ENCODE peak calls at places on chromosomes 4 and X, in four cellular contexts. U is H9, B is endothelial cell, D is GM10248. A is an unnamed sample.

GRCh38 chrX:447052-447451 is 60.3 kb upstream of the PPP2R3B start:
- DNase-seq in U (no peak), B (no peak), D (no peak), A (no peak)

GRCh38 chr4:67393699-67394281 is 151.5 kb downstream of the CENPC start:
- DNase-seq in U (no peak), B (peak), D (peak), A (peak)

GRCh38 chr4:30429813-30430466 is 290.2 kb upstream of the PCDH7 start:
- DNase-seq in U (no peak), B (no peak), D (no peak), A (no peak)

GRCh38 chr4:186134254-186134653 is 29.8 kb downstream of the FAM149A start:
- DNase-seq in U (no peak), B (no peak), D (peak), A (no peak)

GRCh38 chr4:38463268-38463958 is 200.6 kb upstream of the KLF3 start:
- DNase-seq in U (no peak), B (no peak), D (no peak), A (no peak)

GRCh38 chr4:100933628-100934027 is 413.7 kb downstream of the PPP3CA start:
- DNase-seq in U (no peak), B (no peak), D (no peak), A (no peak)

GRCh38 chrX:30659421-30659820 is 6.2 kb downstream of the GK start:
- DNase-seq in U (no peak), B (no peak), D (peak), A (no peak)

GRCh38 chrX:13693341-13693871 is 4.5 kb downstream of the RAB9A start:
- DNase-seq in U (no peak), B (no peak), D (no peak), A (no peak)

GRCh38 chrX:130909469-130910136 is 6.6 kb upstream of the ENOX2 start:
- DNase-seq in U (no peak), B (no peak), D (no peak), A (no peak)

GRCh38 chr4:74114234-74114633 is 15.2 kb upstream of the CXCL2 start:
- DNase-seq in U (no peak), B (no peak), D (no peak), A (no peak)

GRCh38 chr4:183554346-183554686 is 49.5 kb downstream of the ING2 start:
- DNase-seq in U (no peak), B (no peak), D (no peak), A (no peak)

GRCh38 chr4:111074523-111075114 is 451.7 kb upstream of the PITX2 start:
- DNase-seq in U (peak), B (no peak), D (no peak), A (no peak)

GRCh38 chr4:139229534-139230039 is 50.4 kb downstream of the MGARP start:
- DNase-seq in U (no peak), B (no peak), D (peak), A (no peak)

GRCh38 chrX:39203427-39203826 is 402.2 kb downstream of the MID1IP1 start:
- DNase-seq in U (no peak), B (no peak), D (no peak), A (no peak)

GRCh38 chr4:8185280-8185679 is 13.8 kb upstream of the SH3TC1 start:
- DNase-seq in U (no peak), B (no peak), D (no peak), A (no peak)

GRCh38 chrX:140274761-140275525 is 229.9 kb downstream of the SOX3 start:
- DNase-seq in U (peak), B (no peak), D (no peak), A (no peak)

GRCh38 chr4:78818530-78818929 is 42.4 kb downstream of the BMP2K start:
- DNase-seq in U (no peak), B (no peak), D (no peak), A (no peak)

GRCh38 chr4:6718932-6719610 is 3.1 kb downstream of the BLOC1S4 start:
- DNase-seq in U (no peak), B (no peak), D (no peak), A (no peak)

GRCh38 chr4:8836664-8837171 is 34.9 kb downstream of the HMX1 start:
- DNase-seq in U (no peak), B (no peak), D (no peak), A (no peak)

GRCh38 chr4:148065069-148065468 is 333.2 kb downstream of the ARHGAP10 start:
- DNase-seq in U (no peak), B (no peak), D (no peak), A (no peak)

GRCh38 chrX:107619836-107620235 is 8.5 kb upstream of the PRPS1 start:
- DNase-seq in U (no peak), B (no peak), D (no peak), A (no peak)

GRCh38 chrX:46382595-46382994 is 162.6 kb downstream of the ZNF674 start:
- DNase-seq in U (no peak), B (no peak), D (no peak), A (no peak)

GRCh38 chr4:38177792-38178665 is 217.8 kb downstream of the PTTG2 start:
- DNase-seq in U (no peak), B (no peak), D (no peak), A (peak)

GRCh38 chr4:47315346-47315745 is 148.2 kb downstream of the COMMD8 start:
- DNase-seq in U (no peak), B (no peak), D (no peak), A (no peak)

GRCh38 chr4:52850406-52851119 is 11.6 kb upstream of the RASL11B start:
- DNase-seq in U (no peak), B (no peak), D (no peak), A (no peak)

GRCh38 chr4:1361391-1361790 is 14.4 kb downstream of the UVSSA start:
- DNase-seq in U (no peak), B (no peak), D (no peak), A (no peak)

GRCh38 chr4:87502580-87503238 is 26.5 kb downstream of the SPARCL1 start:
- DNase-seq in U (no peak), B (no peak), D (no peak), A (no peak)

GRCh38 chrX:110732274-110732673 is 63.3 kb downstream of the CHRDL1 start:
- DNase-seq in U (peak), B (no peak), D (no peak), A (no peak)

GRCh38 chrX:39869846-39870601 is 227.7 kb downstream of the BCOR start:
- DNase-seq in U (no peak), B (no peak), D (no peak), A (peak)

GRCh38 chr4:71300964-71301363 is 37.9 kb upstream of the SLC4A4 start:
- DNase-seq in U (no peak), B (no peak), D (no peak), A (no peak)

GRCh38 chrX:13669246-13669689 is 16.3 kb downstream of the TCEANC start:
- DNase-seq in U (no peak), B (no peak), D (peak), A (peak)

GRCh38 chrX:110021180-110022022 is 18.5 kb downstream of the TMEM164 start:
- DNase-seq in U (no peak), B (no peak), D (no peak), A (no peak)

GRCh38 chr4:123706961-123707360 is 310.4 kb downstream of the SPRY1 start:
- DNase-seq in U (no peak), B (no peak), D (no peak), A (no peak)

DNA sequence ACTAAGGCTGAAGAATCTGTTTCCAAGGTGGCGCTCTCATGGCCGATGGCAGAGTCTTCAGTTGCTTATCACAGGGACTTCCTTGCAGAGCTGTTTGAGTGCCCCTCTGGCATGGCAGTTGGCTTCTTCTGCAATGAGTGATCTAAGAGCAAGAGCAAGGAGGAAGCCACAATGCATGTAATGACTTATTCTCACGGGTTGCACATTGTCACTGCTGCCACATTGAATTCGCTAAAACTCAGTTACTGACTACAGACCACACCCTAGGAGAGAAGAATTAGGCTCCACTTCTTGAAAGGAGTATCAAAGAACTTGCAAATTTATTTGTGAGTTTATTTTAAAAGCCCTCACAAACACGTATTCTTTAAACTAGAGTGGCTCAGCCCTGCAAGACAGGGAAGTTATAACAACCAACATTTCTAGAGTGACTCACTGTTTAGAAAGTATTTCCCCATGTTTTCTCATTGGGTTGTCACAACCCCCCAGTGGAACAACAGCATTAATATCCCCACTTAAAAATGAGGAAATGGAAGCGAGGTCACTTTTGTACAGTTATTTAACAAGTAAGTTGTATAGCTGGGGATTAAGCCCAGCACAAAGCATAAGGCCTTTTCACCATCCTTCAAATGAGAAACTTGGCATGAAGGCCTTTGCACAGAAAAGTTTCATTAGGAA is 32.4 kb upstream of the RBPJ start:
- DNase-seq in U (no peak), B (no peak), D (peak), A (peak)
- TF ChIP-seq CTCF in U (no peak), B (no peak), D (no peak), A (no peak)

GRCh38 chr4:77001907-77002306 is 52.4 kb downstream of the SEPTIN11 start:
- DNase-seq in U (no peak), B (no peak), D (no peak), A (no peak)

GRCh38 chr4:77002321-77002720 is 52.8 kb downstream of the SEPTIN11 start:
- DNase-seq in U (no peak), B (no peak), D (no peak), A (no peak)

GRCh38 chr4:77003400-77003799 is 53.8 kb downstream of the SEPTIN11 start:
- DNase-seq in U (no peak), B (no peak), D (no peak), A (no peak)

GRCh38 chr4:77006753-77007355 is 57.3 kb downstream of the SEPTIN11 start:
- DNase-seq in U (no peak), B (no peak), D (no peak), A (no peak)

GRCh38 chr4:77002721-77003120 is 53.2 kb downstream of the SEPTIN11 start:
- DNase-seq in U (no peak), B (no peak), D (no peak), A (no peak)
- TF ChIP-seq CTCF in U (no peak), B (no peak), D (no peak), A (no peak)

GRCh38 chr4:40190465-40190864 is 6.4 kb upstream of the RHOH start:
- DNase-seq in U (no peak), B (no peak), D (no peak), A (no peak)
- TF ChIP-seq CTCF in U (no peak), B (no peak), D (no peak), A (no peak)

GRCh38 chrX:49286136-49286535 is 16.5 kb downstream of the PPP1R3F start:
- DNase-seq in U (no peak), B (no peak), D (no peak), A (no peak)

GRCh38 chrX:49278081-49278480 is 8.5 kb downstream of the PPP1R3F start:
- DNase-seq in U (no peak), B (no peak), D (no peak), A (no peak)

GRCh38 chrX:49284212-49284611 is 14.6 kb downstream of the PPP1R3F start:
- DNase-seq in U (no peak), B (no peak), D (no peak), A (no peak)

GRCh38 chrX:49286581-49286980 is 16.9 kb upstream of the GAGE10 start:
- DNase-seq in U (no peak), B (no peak), D (no peak), A (no peak)

DNA sequence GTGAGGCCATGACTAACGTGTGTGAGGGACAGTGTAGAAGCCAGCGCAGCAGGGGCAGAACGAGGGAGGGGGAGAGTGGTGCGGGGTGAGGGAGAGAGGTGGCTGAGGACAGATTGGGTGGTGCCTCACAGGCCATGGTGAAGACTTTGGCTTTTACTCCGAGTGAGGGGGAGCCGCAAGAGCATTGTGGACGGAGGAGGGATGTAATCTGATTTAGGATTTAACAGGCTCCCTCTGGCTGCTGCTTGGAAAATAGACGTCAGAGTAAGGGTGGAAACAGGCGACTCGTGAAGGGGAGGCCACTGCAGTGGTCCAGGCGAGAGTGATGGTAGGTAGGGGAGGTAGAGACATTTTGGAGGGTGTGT is 13.0 kb downstream of the PPP1R3F start:
- DNase-seq in U (peak), B (no peak), D (no peak), A (no peak)
- TF ChIP-seq CTCF in U (peak), B (no peak), D (no peak), A (no peak)

GRCh38 chrX:128106630-128107029 is 54.4 kb upstream of the ACTRT1 start:
- DNase-seq in U (peak), B (peak), D (no peak), A (no peak)
- TF ChIP-seq CTCF in U (peak), B (no peak), D (peak), A (no peak)

DNA sequence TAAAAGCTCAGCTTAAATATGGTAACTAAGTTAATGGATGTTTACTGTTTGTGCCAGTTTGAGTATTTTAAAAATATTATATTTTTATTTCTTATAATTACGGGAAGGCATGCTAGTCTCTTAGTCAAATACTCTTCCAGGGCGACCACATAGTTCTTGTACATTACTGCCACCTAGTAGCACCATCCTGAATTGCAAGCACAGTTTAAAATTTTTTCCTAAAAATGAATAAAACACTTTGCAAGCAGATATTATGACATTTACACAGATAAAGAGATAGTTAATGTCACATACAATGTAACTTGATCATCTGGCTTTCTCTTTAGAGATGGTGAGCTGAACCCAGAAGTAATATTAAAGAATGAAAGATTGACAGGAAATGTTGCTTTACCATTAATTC is 11.5 kb downstream of the NDP start:
- DNase-seq in U (no peak), B (no peak), D (no peak), A (no peak)
- TF ChIP-seq CTCF in U (peak), B (peak), D (no peak), A (peak)

GRCh38 chr4:136637071-136637777 is 895.1 kb downstream of the PCDH18 start:
- DNase-seq in U (peak), B (peak), D (peak), A (peak)
- TF ChIP-seq CTCF in U (peak), B (peak), D (peak), A (no peak)